ENCODE peak calls at places on chromosome 22, in seven cellular contexts. One of them, this sample, is unnamed.

GRCh38 chr22:33166206-33166605 is 108.0 kb upstream of the SYN3 start:
- DNase-seq in HCT116: no peak
- DNase-seq in GM12878: no peak
- DNase-seq in K562: no peak
- DNase-seq in H1: no peak
- DNase-seq in SK-N-SH: no peak
- DNase-seq in HepG2: no peak
- DNase-seq in this sample: no peak

GRCh38 chr22:47710135-47710534 is 947.7 kb downstream of the TBC1D22A start:
- DNase-seq in HCT116: no peak
- DNase-seq in GM12878: no peak
- DNase-seq in K562: no peak
- DNase-seq in H1: no peak
- DNase-seq in SK-N-SH: no peak
- DNase-seq in HepG2: no peak
- DNase-seq in this sample: no peak

GRCh38 chr22:44859641-44860040 is 107.3 kb downstream of the ARHGAP8 start:
- DNase-seq in HCT116: no peak
- DNase-seq in GM12878: no peak
- DNase-seq in K562: no peak
- DNase-seq in H1: no peak
- DNase-seq in SK-N-SH: no peak
- DNase-seq in HepG2: no peak
- DNase-seq in this sample: no peak

GRCh38 chr22:39311592-39312400 is 7.6 kb downstream of the RPL3 start:
- DNase-seq in HCT116: no peak
- DNase-seq in GM12878: no peak
- DNase-seq in K562: peak; percentile 58
- DNase-seq in H1: no peak
- DNase-seq in SK-N-SH: no peak
- DNase-seq in HepG2: no peak
- DNase-seq in this sample: no peak

GRCh38 chr22:35539910-35540599 is 576 bp upstream of the RASD2 start:
- DNase-seq in HCT116: no peak
- DNase-seq in GM12878: no peak
- DNase-seq in K562: peak; percentile 55
- DNase-seq in H1: no peak
- DNase-seq in SK-N-SH: peak; percentile 98
- DNase-seq in HepG2: no peak
- DNase-seq in this sample: no peak

GRCh38 chr22:27170491-27170890 is 513.1 kb downstream of the MIAT start:
- DNase-seq in HCT116: peak; percentile 29
- DNase-seq in GM12878: no peak
- DNase-seq in K562: no peak
- DNase-seq in H1: no peak
- DNase-seq in SK-N-SH: no peak
- DNase-seq in HepG2: no peak
- DNase-seq in this sample: peak; percentile 36

GRCh38 chr22:31556627-31557203 is 60.4 kb downstream of the SFI1 start:
- DNase-seq in HCT116: peak; percentile 6
- DNase-seq in GM12878: no peak
- DNase-seq in K562: peak; percentile 41
- DNase-seq in H1: no peak
- DNase-seq in SK-N-SH: peak; percentile 46
- DNase-seq in HepG2: peak; percentile 45
- DNase-seq in this sample: peak; percentile 53

GRCh38 chr22:26168934-26169311 is 339 bp upstream of the SEZ6L start:
- DNase-seq in HCT116: no peak
- DNase-seq in GM12878: no peak
- DNase-seq in K562: no peak
- DNase-seq in H1: no peak
- DNase-seq in SK-N-SH: no peak
- DNase-seq in HepG2: no peak
- DNase-seq in this sample: no peak

GRCh38 chr22:17368727-17369552 is at the start of gene CECR2:
- DNase-seq in HCT116: peak; percentile 34
- DNase-seq in GM12878: peak; percentile 7
- DNase-seq in K562: peak; percentile 17
- DNase-seq in H1: peak; percentile 60
- DNase-seq in SK-N-SH: peak; percentile 54
- DNase-seq in HepG2: no peak
- DNase-seq in this sample: no peak

GRCh38 chr22:26585104-26585790 is 4.7 kb downstream of the TPST2 start:
- DNase-seq in HCT116: no peak
- DNase-seq in GM12878: no peak
- DNase-seq in K562: peak; percentile 68
- DNase-seq in H1: no peak
- DNase-seq in SK-N-SH: peak; percentile 53
- DNase-seq in HepG2: no peak
- DNase-seq in this sample: peak; percentile 80

GRCh38 chr22:44906999-44907644 is 102.7 kb downstream of the PHF21B start:
- DNase-seq in HCT116: no peak
- DNase-seq in GM12878: no peak
- DNase-seq in K562: no peak
- DNase-seq in H1: no peak
- DNase-seq in SK-N-SH: no peak
- DNase-seq in HepG2: no peak
- DNase-seq in this sample: no peak

GRCh38 chr22:48098243-48098935 is 1335.9 kb downstream of the TBC1D22A start:
- DNase-seq in HCT116: no peak
- DNase-seq in GM12878: peak; percentile 93
- DNase-seq in K562: no peak
- DNase-seq in H1: no peak
- DNase-seq in SK-N-SH: no peak
- DNase-seq in HepG2: no peak
- DNase-seq in this sample: no peak

GRCh38 chr22:33851240-33851639 is 69.0 kb downstream of the LARGE1 start:
- DNase-seq in HCT116: no peak
- DNase-seq in GM12878: no peak
- DNase-seq in K562: no peak
- DNase-seq in H1: no peak
- DNase-seq in SK-N-SH: no peak
- DNase-seq in HepG2: no peak
- DNase-seq in this sample: no peak

GRCh38 chr22:19109198-19110063 is 12.8 kb downstream of the DGCR2 start:
- DNase-seq in HCT116: no peak
- DNase-seq in GM12878: peak; percentile 55
- DNase-seq in K562: peak; percentile 95
- DNase-seq in H1: no peak
- DNase-seq in SK-N-SH: no peak
- DNase-seq in HepG2: peak; percentile 79
- DNase-seq in this sample: peak; percentile 28

GRCh38 chr22:39526736-39527171 is 5.8 kb downstream of the RPS19BP1 start:
- DNase-seq in HCT116: no peak
- DNase-seq in GM12878: no peak
- DNase-seq in K562: peak; percentile 18
- DNase-seq in H1: no peak
- DNase-seq in SK-N-SH: no peak
- DNase-seq in HepG2: no peak
- DNase-seq in this sample: no peak

GRCh38 chr22:17121235-17122195 is at the start of gene TMEM121B:
- DNase-seq in HCT116: no peak
- DNase-seq in GM12878: no peak
- DNase-seq in K562: peak; percentile 41
- DNase-seq in H1: peak; percentile 68
- DNase-seq in SK-N-SH: peak; percentile 95
- DNase-seq in HepG2: no peak
- DNase-seq in this sample: peak; percentile 23

GRCh38 chr22:39332441-39333064 is 13.1 kb upstream of the RPL3 start:
- DNase-seq in HCT116: no peak
- DNase-seq in GM12878: peak; percentile 36
- DNase-seq in K562: no peak
- DNase-seq in H1: no peak
- DNase-seq in SK-N-SH: no peak
- DNase-seq in HepG2: no peak
- DNase-seq in this sample: peak; percentile 81

GRCh38 chr22:31091106-31091975 is 10.2 kb downstream of the SMTN start:
- DNase-seq in HCT116: no peak
- DNase-seq in GM12878: no peak
- DNase-seq in K562: no peak
- DNase-seq in H1: no peak
- DNase-seq in SK-N-SH: peak; percentile 11
- DNase-seq in HepG2: no peak
- DNase-seq in this sample: no peak

GRCh38 chr22:43060213-43060612 is 29.0 kb downstream of the TTLL1 start:
- DNase-seq in HCT116: no peak
- DNase-seq in GM12878: no peak
- DNase-seq in K562: peak; percentile 56
- DNase-seq in H1: peak; percentile 54
- DNase-seq in SK-N-SH: peak; percentile 60
- DNase-seq in HepG2: peak; percentile 32
- DNase-seq in this sample: peak; percentile 35

GRCh38 chr22:45163074-45163416 is 680 bp upstream of the NUP50 start:
- DNase-seq in HCT116: no peak
- DNase-seq in GM12878: no peak
- DNase-seq in K562: peak; percentile 31
- DNase-seq in H1: no peak
- DNase-seq in SK-N-SH: peak; percentile 57
- DNase-seq in HepG2: no peak
- DNase-seq in this sample: no peak

GRCh38 chr22:27113211-27114030 is 456.0 kb downstream of the MIAT start:
- DNase-seq in HCT116: peak; percentile 95
- DNase-seq in GM12878: no peak
- DNase-seq in K562: no peak
- DNase-seq in H1: no peak
- DNase-seq in SK-N-SH: no peak
- DNase-seq in HepG2: peak; percentile 63
- DNase-seq in this sample: peak; percentile 86

GRCh38 chr22:26226538-26227297 is 57.5 kb downstream of the SEZ6L start:
- DNase-seq in HCT116: no peak
- DNase-seq in GM12878: no peak
- DNase-seq in K562: no peak
- DNase-seq in H1: no peak
- DNase-seq in SK-N-SH: no peak
- DNase-seq in HepG2: no peak
- DNase-seq in this sample: no peak

GRCh38 chr22:44217346-44217745 is 36.6 kb downstream of the PARVG start:
- DNase-seq in HCT116: no peak
- DNase-seq in GM12878: no peak
- DNase-seq in K562: no peak
- DNase-seq in H1: no peak
- DNase-seq in SK-N-SH: no peak
- DNase-seq in HepG2: no peak
- DNase-seq in this sample: no peak

GRCh38 chr22:25146311-25146710 is 53.3 kb upstream of the CRYBB3 start:
- DNase-seq in HCT116: no peak
- DNase-seq in GM12878: no peak
- DNase-seq in K562: no peak
- DNase-seq in H1: no peak
- DNase-seq in SK-N-SH: no peak
- DNase-seq in HepG2: no peak
- DNase-seq in this sample: peak; percentile 89

DNA sequence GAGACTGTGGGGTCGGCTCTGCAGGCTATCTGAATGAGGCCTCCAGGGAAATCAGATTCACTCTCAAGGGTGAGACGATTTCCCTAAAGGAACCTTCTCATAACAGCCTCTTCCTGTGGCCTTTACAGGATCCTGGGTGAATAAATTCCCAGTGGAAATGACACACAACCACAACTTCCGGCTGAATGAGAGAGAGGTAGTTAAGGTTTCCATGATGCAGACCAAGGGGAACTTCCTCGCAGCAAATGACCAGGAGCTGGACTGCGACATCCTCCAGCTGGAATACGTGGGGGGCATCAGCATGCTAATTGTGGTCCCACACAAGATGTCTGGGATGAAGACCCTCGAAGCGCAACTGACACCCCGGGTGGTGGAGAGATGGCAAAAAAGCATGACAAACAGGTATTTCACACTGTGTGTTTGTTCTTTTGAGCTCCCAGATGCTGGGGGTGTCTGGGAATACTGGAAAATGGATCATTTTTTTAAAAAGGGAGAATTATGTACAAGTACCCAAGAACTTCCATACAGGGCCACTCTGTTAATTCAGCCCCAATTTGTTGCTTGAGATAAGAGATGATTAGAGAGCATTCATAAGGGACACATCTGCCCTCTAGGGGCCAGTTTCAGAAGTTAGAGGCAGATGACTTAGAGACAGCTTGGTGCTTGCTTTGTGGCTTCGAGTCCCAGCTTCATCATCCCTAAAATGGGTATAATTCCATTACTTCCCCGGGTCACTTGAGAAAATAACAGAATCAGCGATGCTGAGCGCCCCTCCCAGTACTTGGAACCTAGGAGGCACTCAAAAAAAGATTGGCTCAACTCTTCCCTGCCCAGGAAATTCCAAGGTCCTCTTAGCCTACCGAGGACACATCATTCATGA is 10.2 kb downstream of the SERPIND1 start:
- DNase-seq in HCT116: peak; percentile 34
- DNase-seq in GM12878: peak; percentile 28
- DNase-seq in K562: peak; percentile 96
- DNase-seq in H1: no peak
- DNase-seq in SK-N-SH: peak; percentile 59
- DNase-seq in HepG2: peak; percentile 70
- DNase-seq in this sample: peak; percentile 85
- TF ChIP-seq POLR2AphosphoS5 in HCT116: no peak
- TF ChIP-seq POLR2AphosphoS5 in GM12878: no peak
- TF ChIP-seq POLR2AphosphoS5 in K562: no peak
- TF ChIP-seq POLR2AphosphoS5 in H1: no peak
- TF ChIP-seq POLR2AphosphoS5 in SK-N-SH: no peak
- TF ChIP-seq POLR2AphosphoS5 in HepG2: no peak
- TF ChIP-seq POLR2AphosphoS5 in this sample: peak; percentile 73

GRCh38 chr22:36701941-36702640 is 1.5 kb downstream of the CACNG2 start:
- DNase-seq in HCT116: no peak
- DNase-seq in GM12878: no peak
- DNase-seq in K562: no peak
- DNase-seq in H1: no peak
- DNase-seq in SK-N-SH: peak; percentile 40
- DNase-seq in HepG2: no peak
- DNase-seq in this sample: no peak
- TF ChIP-seq MAX in HCT116: no peak
- TF ChIP-seq MAX in GM12878: no peak
- TF ChIP-seq MAX in K562: no peak
- TF ChIP-seq MAX in H1: no peak
- TF ChIP-seq MAX in SK-N-SH: no peak
- TF ChIP-seq MAX in HepG2: no peak
- TF ChIP-seq MAX in this sample: no peak

GRCh38 chr22:29820941-29821789 is 16.9 kb downstream of the ASCC2 start:
- DNase-seq in HCT116: peak; percentile 49
- DNase-seq in GM12878: peak; percentile 82
- DNase-seq in K562: peak; percentile 95
- DNase-seq in H1: no peak
- DNase-seq in SK-N-SH: peak; percentile 68
- DNase-seq in HepG2: peak; percentile 86
- DNase-seq in this sample: peak; percentile 84
- TF ChIP-seq CTCF in HCT116: no peak
- TF ChIP-seq CTCF in GM12878: no peak
- TF ChIP-seq CTCF in K562: no peak
- TF ChIP-seq CTCF in H1: no peak
- TF ChIP-seq CTCF in SK-N-SH: no peak
- TF ChIP-seq CTCF in HepG2: no peak
- TF ChIP-seq CTCF in this sample: no peak

DNA sequence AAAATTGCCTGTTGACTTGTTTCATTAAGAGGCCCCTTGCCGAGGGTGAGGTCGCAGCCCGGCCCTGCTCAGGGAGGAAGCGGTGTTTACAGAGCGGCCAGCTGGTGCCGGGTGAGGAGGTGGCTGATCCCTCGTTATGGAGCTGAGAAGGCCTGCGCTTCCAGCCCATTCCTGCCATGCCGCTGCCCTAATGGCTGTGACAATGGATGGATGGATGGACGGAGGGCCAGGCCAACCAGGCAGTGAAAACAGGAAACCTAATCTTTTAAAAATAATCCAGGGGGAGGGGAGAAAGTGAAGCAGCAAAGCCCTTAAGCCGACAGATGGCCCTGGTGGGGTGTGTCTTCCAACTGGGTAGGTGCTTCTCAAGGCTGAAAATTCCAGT is 38.5 kb downstream of the BCR start:
- DNase-seq in HCT116: no peak
- DNase-seq in GM12878: no peak
- DNase-seq in K562: peak; percentile 82
- DNase-seq in H1: no peak
- DNase-seq in SK-N-SH: peak; percentile 60
- DNase-seq in HepG2: peak; percentile 59
- DNase-seq in this sample: peak; percentile 95
- TF ChIP-seq POLR2AphosphoS5 in HCT116: no peak
- TF ChIP-seq POLR2AphosphoS5 in GM12878: no peak
- TF ChIP-seq POLR2AphosphoS5 in K562: no peak
- TF ChIP-seq POLR2AphosphoS5 in H1: no peak
- TF ChIP-seq POLR2AphosphoS5 in SK-N-SH: no peak
- TF ChIP-seq POLR2AphosphoS5 in HepG2: no peak
- TF ChIP-seq POLR2AphosphoS5 in this sample: peak; percentile 43